ENCODE peak calls at places on chromosome 3, in five cellular contexts. L is IMR-90, C is K562, S is A549, K is GM12878. M is an unnamed sample.

GRCh38 chr3:33314993-33315392 is 37.8 kb downstream of the FBXL2 start:
- DNase-seq in L (no peak), C (no peak), S (no peak), K (no peak), M (no peak)

GRCh38 chr3:133896002-133896761 is 500 bp upstream of the RAB6B start:
- DNase-seq in L (no peak), C (no peak), S (no peak), K (no peak), M (no peak)

GRCh38 chr3:112651516-112651915 is 10.6 kb upstream of the CCDC80 start:
- DNase-seq in L (peak; percentile 55), C (no peak), S (no peak), K (no peak), M (no peak)

GRCh38 chr3:189883113-189883753 is 237.5 kb downstream of the P3H2 start:
- DNase-seq in L (no peak), C (no peak), S (no peak), K (no peak), M (no peak)

GRCh38 chr3:143267984-143268383 is 148.4 kb downstream of the CHST2 start:
- DNase-seq in L (no peak), C (no peak), S (no peak), K (no peak), M (no peak)

GRCh38 chr3:149603126-149604074 is 54.4 kb downstream of the WWTR1 start:
- DNase-seq in L (peak; percentile 82), C (no peak), S (peak; percentile 64), K (no peak), M (no peak)

GRCh38 chr3:192467230-192468186 is 259.8 kb downstream of the FGF12 start:
- DNase-seq in L (peak; percentile 34), C (peak; percentile 65), S (peak; percentile 36), K (peak; percentile 8), M (peak; percentile 51)

GRCh38 chr3:70308760-70309159 is 3.7 kb downstream of the MDFIC2 start:
- DNase-seq in L (peak; percentile 25), C (peak; percentile 1), S (peak; percentile 40), K (no peak), M (no peak)

GRCh38 chr3:128364808-128365360 is 101.8 kb downstream of the DNAJB8 start:
- DNase-seq in L (no peak), C (no peak), S (no peak), K (no peak), M (no peak)

GRCh38 chr3:188169826-188170455 is 16.0 kb downstream of the LPP start:
- DNase-seq in L (no peak), C (no peak), S (no peak), K (no peak), M (no peak)

GRCh38 chr3:133488785-133489367 is 84.6 kb upstream of the CDV3 start:
- DNase-seq in L (peak; percentile 76), C (peak; percentile 30), S (no peak), K (no peak), M (peak; percentile 44)

GRCh38 chr3:38721207-38721772 is 71.8 kb upstream of the SCN5A start:
- DNase-seq in L (no peak), C (no peak), S (no peak), K (no peak), M (no peak)

GRCh38 chr3:16236856-16237393 is 27.8 kb downstream of the DPH3 start:
- DNase-seq in L (no peak), C (no peak), S (no peak), K (no peak), M (no peak)

DNA sequence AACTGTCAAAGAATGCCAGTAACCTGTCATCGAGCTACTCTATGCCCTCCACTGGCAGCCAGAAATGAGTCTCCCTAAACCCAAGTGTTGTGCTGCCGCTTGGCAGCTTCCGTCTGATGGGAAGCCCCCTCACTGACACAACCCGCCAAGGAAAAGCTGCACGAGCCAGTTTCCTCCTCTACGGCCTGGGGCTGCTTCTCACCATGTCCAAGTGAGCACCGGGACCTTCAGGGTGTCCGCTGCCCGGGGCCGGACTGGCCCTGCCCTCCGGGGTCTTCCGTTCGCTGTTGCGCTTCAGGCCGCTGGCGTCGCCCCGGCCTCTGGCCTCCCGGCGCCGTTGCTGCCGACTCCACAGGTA is 486 bp downstream of the TOMM70 start:
- DNase-seq in L (peak; percentile 17), C (peak; percentile 8), S (peak; percentile 3), K (no peak), M (peak; percentile 16)
- TF ChIP-seq USF2 in L (no peak), C (no peak), S (no peak), K (no peak), M (no peak)

DNA sequence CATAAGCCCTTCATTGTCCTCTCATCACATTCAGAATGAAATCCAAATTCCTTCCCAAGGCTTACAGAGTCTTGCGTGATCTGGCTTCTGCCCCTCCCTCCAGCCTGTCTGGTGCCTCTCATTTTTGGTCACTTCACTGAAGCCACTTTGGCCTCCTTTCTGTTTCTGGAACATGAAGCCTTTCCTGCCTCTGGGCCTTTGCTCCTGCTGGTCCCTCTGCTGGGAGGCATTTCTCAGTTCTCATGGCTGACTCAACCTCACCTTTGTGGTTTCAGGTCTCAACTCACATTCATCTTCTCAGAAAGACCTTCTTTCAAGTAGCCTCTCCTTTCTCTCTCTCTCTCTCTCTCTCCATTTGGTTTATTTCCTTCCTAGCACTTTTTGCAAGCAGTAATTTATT is 43.9 kb upstream of the BHLHE40 start:
- DNase-seq in L (no peak), C (no peak), S (no peak), K (no peak), M (no peak)
- TF ChIP-seq CTCF in L (no peak), C (no peak), S (no peak), K (no peak), M (no peak)

GRCh38 chr3:46714728-46715506 is 2.8 kb downstream of the PRSS50 start:
- DNase-seq in L (no peak), C (no peak), S (no peak), K (no peak), M (no peak)
- TF ChIP-seq BHLHE40 in L (no peak), C (no peak), S (no peak), K (no peak), M (no peak)

GRCh38 chr3:18345015-18345367 is 80.1 kb downstream of the SATB1 start:
- DNase-seq in L (no peak), C (no peak), S (no peak), K (no peak), M (no peak)
- TF ChIP-seq USF2 in L (no peak), C (no peak), S (no peak), K (no peak), M (no peak)

GRCh38 chr3:154616298-154616697 is 186.3 kb upstream of the GPR149 start:
- DNase-seq in L (no peak), C (no peak), S (no peak), K (no peak), M (no peak)
- TF ChIP-seq CTCF in L (no peak), C (no peak), S (no peak), K (no peak), M (no peak)

DNA sequence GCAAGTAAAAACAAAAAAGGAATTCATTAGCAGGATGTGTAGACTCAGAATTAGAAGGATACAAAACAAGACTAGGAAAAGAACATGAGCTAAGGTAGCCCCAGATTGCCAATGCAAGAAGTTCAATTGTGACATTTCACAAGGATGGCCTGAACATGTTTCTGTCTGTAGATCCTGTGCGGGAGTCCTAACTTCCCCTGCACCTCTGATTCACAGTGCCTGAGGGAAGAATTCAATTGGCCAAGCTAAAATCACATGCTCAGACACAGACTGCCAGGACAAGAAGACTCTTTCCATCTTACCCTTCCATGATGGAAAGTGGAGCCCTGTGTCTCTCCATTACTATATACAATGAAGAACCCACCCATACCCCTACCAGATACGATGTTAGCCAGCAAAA is 251.5 kb downstream of the KCNH8 start:
- DNase-seq in L (no peak), C (no peak), S (no peak), K (no peak), M (no peak)
- TF ChIP-seq BHLHE40 in L (no peak), C (no peak), S (no peak), K (no peak), M (no peak)

DNA sequence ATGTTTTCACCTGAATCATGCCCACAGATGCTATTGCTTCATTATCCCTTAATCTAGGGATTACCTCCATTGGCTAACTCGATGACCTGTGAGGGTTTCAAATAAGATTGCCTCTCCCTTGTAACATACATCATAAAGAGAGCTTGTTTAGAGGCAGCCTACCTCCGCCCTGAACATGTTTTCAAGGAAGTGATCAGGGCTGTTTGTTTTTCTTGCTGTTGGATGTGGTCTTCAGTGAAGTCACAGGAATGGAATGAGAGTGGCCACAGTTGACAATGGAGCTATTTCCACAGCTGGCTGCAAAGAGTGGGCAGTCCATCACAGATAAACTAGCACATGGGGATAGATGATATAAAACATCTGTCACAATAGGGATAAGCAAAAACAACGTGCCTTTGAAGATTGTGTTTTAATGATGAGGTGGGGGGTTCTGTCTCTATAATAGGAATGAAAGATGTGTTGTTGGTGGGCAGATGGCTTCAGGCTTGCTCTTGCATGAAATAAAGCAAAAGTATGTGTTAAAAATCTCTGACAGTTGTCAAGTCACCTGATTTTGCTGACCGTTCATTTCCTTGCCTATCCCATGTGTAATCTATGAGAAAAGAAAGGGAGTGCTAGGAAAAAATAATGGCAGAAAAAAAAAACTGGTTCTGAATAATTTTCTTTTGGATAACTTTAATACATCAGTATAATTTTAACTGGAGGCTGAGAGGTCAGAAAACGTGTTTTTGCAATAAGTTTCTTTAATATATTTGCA is 642.3 kb downstream of the RBMS3 start:
- DNase-seq in L (peak; percentile 95), C (no peak), S (peak; percentile 9), K (no peak), M (peak; percentile 54)
- TF ChIP-seq USF2 in L (no peak), C (no peak), S (no peak), K (no peak), M (no peak)

M was measured in HepG2.